ENCODE peak calls at places on chromosomes 2 and 18, in four cellular contexts. Y, X, R and S are unnamed samples.

GRCh38 chr2:120513776-120514357 is 167.9 kb downstream of the INHBB start:
- DNase-seq in Y (no peak), X (no peak), R (no peak), S (no peak)

GRCh38 chr2:96145028-96145939 is at the start of gene DUSP2:
- DNase-seq in Y (peak; percentile 58), X (peak; percentile 57), R (peak; percentile 50), S (no peak)

GRCh38 chr18:58168221-58168620 is 124.2 kb downstream of the NEDD4L start:
- DNase-seq in Y (no peak), X (no peak), R (no peak), S (no peak)

GRCh38 chr18:32629990-32630389 is 142.8 kb downstream of the KLHL14 start:
- DNase-seq in Y (no peak), X (no peak), R (no peak), S (no peak)

GRCh38 chr18:78720456-78721250 is 259.0 kb upstream of the SALL3 start:
- DNase-seq in Y (no peak), X (no peak), R (peak; percentile 13), S (no peak)

GRCh38 chr2:180990794-180991193 is 10.4 kb downstream of the UBE2E3 start:
- DNase-seq in Y (no peak), X (no peak), R (no peak), S (no peak)

GRCh38 chr2:188414412-188414811 is 122.7 kb downstream of the GULP1 start:
- DNase-seq in Y (no peak), X (no peak), R (no peak), S (no peak)

GRCh38 chr2:64698668-64699444 is 45.1 kb upstream of the SERTAD2 start:
- DNase-seq in Y (peak; percentile 80), X (peak; percentile 24), R (no peak), S (no peak)

GRCh38 chr2:11569636-11570035 is 35.8 kb downstream of the GREB1 start:
- DNase-seq in Y (no peak), X (no peak), R (no peak), S (no peak)

GRCh38 chr18:13218376-13219011 is at the start of gene LDLRAD4:
- DNase-seq in Y (no peak), X (no peak), R (no peak), S (no peak)

GRCh38 chr2:132991464-132992045 is 321.6 kb upstream of the LYPD1 start:
- DNase-seq in Y (peak; percentile 63), X (no peak), R (no peak), S (no peak)

GRCh38 chr18:456361-456821 is 44.1 kb downstream of the COLEC12 start:
- DNase-seq in Y (no peak), X (no peak), R (no peak), S (no peak)

GRCh38 chr18:75216926-75217303 is 6.3 kb downstream of the TSHZ1 start:
- DNase-seq in Y (no peak), X (no peak), R (no peak), S (no peak)

GRCh38 chr2:3323360-3324035 is 54.1 kb downstream of the EIPR1 start:
- DNase-seq in Y (no peak), X (no peak), R (no peak), S (no peak)

GRCh38 chr18:62678847-62679535 is 36.4 kb upstream of the PHLPP1 start:
- DNase-seq in Y (no peak), X (no peak), R (no peak), S (no peak)

GRCh38 chr2:95025406-95026319 is at the start of gene MAL:
- DNase-seq in Y (peak; percentile 23), X (no peak), R (no peak), S (peak; percentile 22)

GRCh38 chr2:17791121-17791902 is 24.9 kb upstream of the MSGN1 start:
- DNase-seq in Y (no peak), X (no peak), R (no peak), S (no peak)

GRCh38 chr2:40824269-40824668 is 372.4 kb upstream of the SLC8A1 start:
- DNase-seq in Y (no peak), X (no peak), R (no peak), S (no peak)

GRCh38 chr2:212001280-212001679 is 537.3 kb downstream of the ERBB4 start:
- DNase-seq in Y (no peak), X (no peak), R (peak; percentile 19), S (no peak)

GRCh38 chr2:15733867-15734765 is 142.4 kb downstream of the DDX1 start:
- DNase-seq in Y (no peak), X (no peak), R (peak; percentile 81), S (no peak)

GRCh38 chr2:30266051-30266621 is 34.8 kb downstream of the LBH start:
- DNase-seq in Y (no peak), X (no peak), R (no peak), S (no peak)

GRCh38 chr2:157782057-157782845 is 93.9 kb downstream of the ACVR1 start:
- DNase-seq in Y (no peak), X (no peak), R (no peak), S (no peak)

GRCh38 chr2:108271691-108272253 is 16.9 kb upstream of the SULT1C2 start:
- DNase-seq in Y (peak; percentile 37), X (no peak), R (no peak), S (no peak)

GRCh38 chr2:230908595-230909191 is 16.3 kb downstream of the GPR55 start:
- DNase-seq in Y (peak; percentile 94), X (peak; percentile 70), R (no peak), S (no peak)

GRCh38 chr2:203623616-203624015 is 82.8 kb upstream of the CD28 start:
- DNase-seq in Y (peak; percentile 19), X (no peak), R (no peak), S (no peak)

GRCh38 chr2:234771985-234772774 is 179.6 kb upstream of the SH3BP4 start:
- DNase-seq in Y (peak; percentile 76), X (no peak), R (no peak), S (no peak)

GRCh38 chr2:170878505-170878904 is 50.5 kb upstream of the GORASP2 start:
- DNase-seq in Y (no peak), X (no peak), R (no peak), S (no peak)

GRCh38 chr2:140597836-140598235 is 1533.0 kb downstream of the LRP1B start:
- DNase-seq in Y (no peak), X (no peak), R (no peak), S (peak; percentile 13)

GRCh38 chr2:30765876-30766470 is 41.3 kb downstream of the CAPN13 start:
- DNase-seq in Y (no peak), X (no peak), R (no peak), S (no peak)

GRCh38 chr18:11110509-11110908 is 38.9 kb downstream of the PIEZO2 start:
- DNase-seq in Y (no peak), X (no peak), R (no peak), S (no peak)

GRCh38 chr2:136209540-136210264 is 91.8 kb upstream of the CXCR4 start:
- DNase-seq in Y (no peak), X (no peak), R (no peak), S (no peak)

GRCh38 chr2:33786881-33787280 is 187.8 kb upstream of the FAM98A start:
- DNase-seq in Y (no peak), X (no peak), R (no peak), S (no peak)

GRCh38 chr2:47512581-47513083 is 109.7 kb downstream of the MSH2 start:
- DNase-seq in Y (peak; percentile 27), X (peak; percentile 52), R (no peak), S (peak; percentile 18)

GRCh38 chr2:82124629-82125028 is 1820.1 kb upstream of the LRRTM1 start:
- DNase-seq in Y (no peak), X (peak; percentile 4), R (no peak), S (no peak)

GRCh38 chr2:157789161-157789720 is 86.9 kb downstream of the ACVR1 start:
- DNase-seq in Y (no peak), X (no peak), R (no peak), S (no peak)

GRCh38 chr18:2657043-2657512 is 1.6 kb downstream of the SMCHD1 start:
- DNase-seq in Y (peak; percentile 9), X (no peak), R (peak; percentile 60), S (no peak)

GRCh38 chr2:62297642-62298010 is 101.7 kb downstream of the B3GNT2 start:
- DNase-seq in Y (no peak), X (no peak), R (peak; percentile 13), S (no peak)

GRCh38 chr2:169080250-169081035 is 11.1 kb downstream of the DHRS9 start:
- DNase-seq in Y (peak; percentile 53), X (no peak), R (no peak), S (no peak)
- H3K4me3 ChIP-seq in Y (no peak overlapping the region), X (no peak overlapping the region), R (no peak overlapping the region), S (no peak overlapping the region)

GRCh38 chr2:55610954-55611743 is 6.3 kb downstream of the PPP4R3B start:
- DNase-seq in Y (no peak), X (no peak), R (no peak), S (no peak)
- H3K36me3 ChIP-seq in Y (peaks cover 20% of the 10 kb centered on the region), X (peaks cover 16% of the 10 kb centered on the region), R (peaks cover 26% of the 10 kb centered on the region), S (no peaks in the 10 kb centered on the region)

GRCh38 chr2:223614534-223614933 is 12.4 kb upstream of the SCG2 start:
- DNase-seq in Y (no peak), X (no peak), R (no peak), S (no peak)

GRCh38 chr2:223618172-223619035 is 16.2 kb upstream of the SCG2 start:
- DNase-seq in Y (no peak), X (no peak), R (peak; percentile 99), S (peak; percentile 85)

GRCh38 chr2:223612501-223612900 is 10.3 kb upstream of the SCG2 start:
- DNase-seq in Y (no peak), X (no peak), R (no peak), S (no peak)

GRCh38 chr2:223611061-223611460 is 8.9 kb upstream of the SCG2 start:
- DNase-seq in Y (no peak), X (no peak), R (no peak), S (no peak)

DNA sequence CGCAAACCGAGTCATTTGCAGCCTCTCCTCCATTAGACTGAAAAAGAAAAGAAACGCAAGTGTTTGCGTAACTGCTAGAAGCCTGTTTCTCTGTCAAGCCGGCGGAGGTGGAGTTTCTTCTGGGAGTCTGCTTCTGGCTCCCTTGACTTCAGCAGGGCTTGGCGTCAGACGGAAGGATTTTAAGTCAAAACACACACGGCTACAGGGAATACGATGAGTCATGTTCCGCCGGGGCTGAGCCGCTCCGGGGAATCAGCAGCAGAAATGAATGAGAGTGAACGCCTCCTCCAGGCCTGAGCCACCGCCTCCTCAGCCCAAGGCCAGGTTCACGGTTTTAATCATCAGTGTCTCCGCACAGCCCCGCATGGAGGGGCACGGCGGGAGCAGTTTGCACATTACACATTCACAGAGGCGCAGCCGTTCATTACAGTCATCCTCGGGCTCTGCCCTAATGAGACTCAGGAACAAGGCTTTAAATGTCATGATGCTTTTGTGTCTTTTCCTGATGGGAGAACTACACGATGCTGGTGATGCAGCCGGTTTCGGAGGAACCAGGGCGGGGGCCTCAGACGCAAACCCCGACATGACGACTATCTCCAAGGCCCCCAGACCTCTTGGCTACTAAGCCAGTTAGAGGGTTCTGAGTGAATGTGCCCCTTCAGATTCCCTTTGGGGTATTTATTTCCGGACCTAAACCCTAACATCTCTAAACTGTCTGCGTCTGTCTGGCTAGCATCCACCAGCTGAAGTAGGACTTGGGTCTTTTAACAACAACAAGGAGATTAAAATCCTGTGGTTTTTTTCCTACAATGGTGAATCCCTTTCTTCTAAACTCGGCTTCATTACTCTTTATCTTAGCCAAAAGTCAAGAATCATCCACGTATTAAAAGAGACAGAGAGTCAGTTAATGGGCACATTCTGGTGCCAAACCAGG is 11.1 kb upstream of the SCG2 start:
- DNase-seq in Y (peak; percentile 96), X (peak; percentile 89), R (peak; percentile 92), S (peak; percentile 35)
- H3K4me3 ChIP-seq in Y (peak overlapping the region; percentile 27), X (peak overlapping the region; percentile 53), R (peak overlapping the region; percentile 19), S (no peak overlapping the region)

GRCh38 chr2:9473985-9474360 is 378 bp upstream of the IAH1 start:
- DNase-seq in Y (no peak), X (no peak), R (no peak), S (no peak)
- H3K36me3 ChIP-seq in Y (peaks cover 8% of the 10 kb centered on the region), X (peaks cover 13% of the 10 kb centered on the region), R (peaks cover 26% of the 10 kb centered on the region), S (no peaks in the 10 kb centered on the region)

GRCh38 chr2:138490673-138491494 is 10.7 kb upstream of the SPOPL start:
- DNase-seq in Y (no peak), X (no peak), R (no peak), S (no peak)
- H3K4me3 ChIP-seq in Y (no peak overlapping the region), X (no peak overlapping the region), R (no peak overlapping the region), S (no peak overlapping the region)